ENCODE peak calls at places on chromosomes 16 and 17, in seven cellular contexts. One of them, this sample, is unnamed.

GRCh38 chr17:37694734-37695133 is 50.1 kb downstream of the HNF1B start:
- DNase-seq in GM12865: no peak
- DNase-seq in CD4-positive, alpha-beta T cell: no peak
- DNase-seq in cardiac fibroblast: no peak
- DNase-seq in stimulated activated CD4-positive, alpha-beta T cell treated with anti-CD3 and anti-CD28 coated beads, Interleukin-4, amount 100 ng/mL, for 1 hour: no peak
- DNase-seq in tibial nerve: no peak
- DNase-seq in effector memory CD4-positive, alpha-beta T cell: no peak
- DNase-seq in this sample: no peak

GRCh38 chr17:27478901-27479531 is 22.8 kb downstream of the KSR1 start:
- DNase-seq in effector memory CD4-positive, alpha-beta T cell: no peak
- DNase-seq in GM12865: no peak
- DNase-seq in tibial nerve: no peak
- DNase-seq in CD4-positive, alpha-beta T cell: no peak
- DNase-seq in cardiac fibroblast: no peak
- DNase-seq in stimulated activated CD4-positive, alpha-beta T cell treated with anti-CD3 and anti-CD28 coated beads, Interleukin-4, amount 100 ng/mL, for 1 hour: no peak
- DNase-seq in this sample: no peak

GRCh38 chr16:20866161-20866772 is 33.9 kb downstream of the DCUN1D3 start:
- DNase-seq in GM12865: peak
- DNase-seq in tibial nerve: no peak
- DNase-seq in cardiac fibroblast: peak
- DNase-seq in stimulated activated CD4-positive, alpha-beta T cell treated with anti-CD3 and anti-CD28 coated beads, Interleukin-4, amount 100 ng/mL, for 1 hour: no peak
- DNase-seq in CD4-positive, alpha-beta T cell: no peak
- DNase-seq in effector memory CD4-positive, alpha-beta T cell: no peak
- DNase-seq in this sample: no peak

GRCh38 chr16:84898447-84898846 is 78.7 kb downstream of the CRISPLD2 start:
- DNase-seq in cardiac fibroblast: peak
- DNase-seq in CD4-positive, alpha-beta T cell: no peak
- DNase-seq in effector memory CD4-positive, alpha-beta T cell: no peak
- DNase-seq in tibial nerve: no peak
- DNase-seq in stimulated activated CD4-positive, alpha-beta T cell treated with anti-CD3 and anti-CD28 coated beads, Interleukin-4, amount 100 ng/mL, for 1 hour: no peak
- DNase-seq in GM12865: no peak
- DNase-seq in this sample: no peak

GRCh38 chr17:48770954-48771353 is 42.4 kb upstream of the HOXB13 start:
- DNase-seq in cardiac fibroblast: no peak
- DNase-seq in effector memory CD4-positive, alpha-beta T cell: no peak
- DNase-seq in GM12865: peak
- DNase-seq in CD4-positive, alpha-beta T cell: no peak
- DNase-seq in stimulated activated CD4-positive, alpha-beta T cell treated with anti-CD3 and anti-CD28 coated beads, Interleukin-4, amount 100 ng/mL, for 1 hour: no peak
- DNase-seq in tibial nerve: no peak
- DNase-seq in this sample: no peak

GRCh38 chr17:15942207-15942833 is 2.6 kb upstream of the ADORA2B start:
- DNase-seq in cardiac fibroblast: peak
- DNase-seq in GM12865: no peak
- DNase-seq in CD4-positive, alpha-beta T cell: no peak
- DNase-seq in stimulated activated CD4-positive, alpha-beta T cell treated with anti-CD3 and anti-CD28 coated beads, Interleukin-4, amount 100 ng/mL, for 1 hour: no peak
- DNase-seq in tibial nerve: no peak
- DNase-seq in effector memory CD4-positive, alpha-beta T cell: no peak
- DNase-seq in this sample: no peak

GRCh38 chr17:66429680-66430079 is 127.3 kb downstream of the PRKCA start:
- DNase-seq in GM12865: no peak
- DNase-seq in CD4-positive, alpha-beta T cell: no peak
- DNase-seq in cardiac fibroblast: no peak
- DNase-seq in effector memory CD4-positive, alpha-beta T cell: no peak
- DNase-seq in tibial nerve: no peak
- DNase-seq in stimulated activated CD4-positive, alpha-beta T cell treated with anti-CD3 and anti-CD28 coated beads, Interleukin-4, amount 100 ng/mL, for 1 hour: no peak
- DNase-seq in this sample: no peak

GRCh38 chr17:81376946-81377733 is 18.1 kb upstream of the BAHCC1 start:
- DNase-seq in GM12865: no peak
- DNase-seq in stimulated activated CD4-positive, alpha-beta T cell treated with anti-CD3 and anti-CD28 coated beads, Interleukin-4, amount 100 ng/mL, for 1 hour: no peak
- DNase-seq in tibial nerve: no peak
- DNase-seq in effector memory CD4-positive, alpha-beta T cell: no peak
- DNase-seq in cardiac fibroblast: no peak
- DNase-seq in CD4-positive, alpha-beta T cell: no peak
- DNase-seq in this sample: no peak

GRCh38 chr16:2082983-2083364 is 35.2 kb downstream of the TSC2 start:
- DNase-seq in tibial nerve: no peak
- DNase-seq in stimulated activated CD4-positive, alpha-beta T cell treated with anti-CD3 and anti-CD28 coated beads, Interleukin-4, amount 100 ng/mL, for 1 hour: no peak
- DNase-seq in cardiac fibroblast: no peak
- DNase-seq in effector memory CD4-positive, alpha-beta T cell: no peak
- DNase-seq in GM12865: no peak
- DNase-seq in CD4-positive, alpha-beta T cell: no peak
- DNase-seq in this sample: no peak

GRCh38 chr16:49462989-49463371 is 89.4 kb downstream of the C16orf78 start:
- DNase-seq in CD4-positive, alpha-beta T cell: no peak
- DNase-seq in cardiac fibroblast: no peak
- DNase-seq in GM12865: peak
- DNase-seq in stimulated activated CD4-positive, alpha-beta T cell treated with anti-CD3 and anti-CD28 coated beads, Interleukin-4, amount 100 ng/mL, for 1 hour: no peak
- DNase-seq in tibial nerve: no peak
- DNase-seq in effector memory CD4-positive, alpha-beta T cell: no peak
- DNase-seq in this sample: peak

GRCh38 chr16:79018952-79019506 is 581.5 kb downstream of the MAF start:
- DNase-seq in effector memory CD4-positive, alpha-beta T cell: no peak
- DNase-seq in GM12865: no peak
- DNase-seq in tibial nerve: no peak
- DNase-seq in CD4-positive, alpha-beta T cell: no peak
- DNase-seq in cardiac fibroblast: no peak
- DNase-seq in stimulated activated CD4-positive, alpha-beta T cell treated with anti-CD3 and anti-CD28 coated beads, Interleukin-4, amount 100 ng/mL, for 1 hour: no peak
- DNase-seq in this sample: no peak

GRCh38 chr17:42672038-42672437 is 4.8 kb downstream of the PLEKHH3 start:
- DNase-seq in effector memory CD4-positive, alpha-beta T cell: no peak
- DNase-seq in cardiac fibroblast: no peak
- DNase-seq in stimulated activated CD4-positive, alpha-beta T cell treated with anti-CD3 and anti-CD28 coated beads, Interleukin-4, amount 100 ng/mL, for 1 hour: no peak
- DNase-seq in tibial nerve: no peak
- DNase-seq in GM12865: no peak
- DNase-seq in CD4-positive, alpha-beta T cell: no peak
- DNase-seq in this sample: no peak

GRCh38 chr16:67961551-67961957 is 6.9 kb downstream of the SLC12A4 start:
- DNase-seq in GM12865: no peak
- DNase-seq in tibial nerve: no peak
- DNase-seq in CD4-positive, alpha-beta T cell: no peak
- DNase-seq in cardiac fibroblast: no peak
- DNase-seq in stimulated activated CD4-positive, alpha-beta T cell treated with anti-CD3 and anti-CD28 coated beads, Interleukin-4, amount 100 ng/mL, for 1 hour: no peak
- DNase-seq in effector memory CD4-positive, alpha-beta T cell: no peak
- DNase-seq in this sample: no peak

GRCh38 chr16:67936124-67936875 is at the start of gene PSMB10:
- DNase-seq in tibial nerve: peak
- DNase-seq in CD4-positive, alpha-beta T cell: peak
- DNase-seq in effector memory CD4-positive, alpha-beta T cell: no peak
- DNase-seq in cardiac fibroblast: peak
- DNase-seq in GM12865: peak
- DNase-seq in stimulated activated CD4-positive, alpha-beta T cell treated with anti-CD3 and anti-CD28 coated beads, Interleukin-4, amount 100 ng/mL, for 1 hour: no peak
- DNase-seq in this sample: no peak

GRCh38 chr16:8577678-8578304 is 12.5 kb downstream of the TMEM114 start:
- DNase-seq in stimulated activated CD4-positive, alpha-beta T cell treated with anti-CD3 and anti-CD28 coated beads, Interleukin-4, amount 100 ng/mL, for 1 hour: no peak
- DNase-seq in effector memory CD4-positive, alpha-beta T cell: no peak
- DNase-seq in GM12865: no peak
- DNase-seq in CD4-positive, alpha-beta T cell: no peak
- DNase-seq in cardiac fibroblast: no peak
- DNase-seq in tibial nerve: no peak
- DNase-seq in this sample: no peak

GRCh38 chr16:67579686-67580085 is 17.4 kb downstream of the CTCF start:
- DNase-seq in GM12865: no peak
- DNase-seq in effector memory CD4-positive, alpha-beta T cell: no peak
- DNase-seq in CD4-positive, alpha-beta T cell: no peak
- DNase-seq in cardiac fibroblast: no peak
- DNase-seq in stimulated activated CD4-positive, alpha-beta T cell treated with anti-CD3 and anti-CD28 coated beads, Interleukin-4, amount 100 ng/mL, for 1 hour: no peak
- DNase-seq in tibial nerve: no peak
- DNase-seq in this sample: no peak

GRCh38 chr16:49464877-49465504 is 91.4 kb downstream of the C16orf78 start:
- DNase-seq in stimulated activated CD4-positive, alpha-beta T cell treated with anti-CD3 and anti-CD28 coated beads, Interleukin-4, amount 100 ng/mL, for 1 hour: peak
- DNase-seq in CD4-positive, alpha-beta T cell: no peak
- DNase-seq in GM12865: no peak
- DNase-seq in tibial nerve: no peak
- DNase-seq in cardiac fibroblast: no peak
- DNase-seq in effector memory CD4-positive, alpha-beta T cell: no peak
- DNase-seq in this sample: peak

GRCh38 chr17:28857848-28858360 is 3.1 kb downstream of the ERAL1 start:
- DNase-seq in GM12865: peak
- DNase-seq in effector memory CD4-positive, alpha-beta T cell: no peak
- DNase-seq in CD4-positive, alpha-beta T cell: no peak
- DNase-seq in tibial nerve: no peak
- DNase-seq in stimulated activated CD4-positive, alpha-beta T cell treated with anti-CD3 and anti-CD28 coated beads, Interleukin-4, amount 100 ng/mL, for 1 hour: no peak
- DNase-seq in cardiac fibroblast: no peak
- DNase-seq in this sample: no peak

GRCh38 chr16:46972971-46973456 is 460 bp downstream of the DNAJA2 start:
- DNase-seq in cardiac fibroblast: peak
- DNase-seq in GM12865: peak
- DNase-seq in stimulated activated CD4-positive, alpha-beta T cell treated with anti-CD3 and anti-CD28 coated beads, Interleukin-4, amount 100 ng/mL, for 1 hour: peak
- DNase-seq in tibial nerve: no peak
- DNase-seq in CD4-positive, alpha-beta T cell: peak
- DNase-seq in effector memory CD4-positive, alpha-beta T cell: peak
- DNase-seq in this sample: no peak

GRCh38 chr16:27228621-27229501 is 25.5 kb downstream of the KDM8 start:
- DNase-seq in tibial nerve: no peak
- DNase-seq in GM12865: peak
- DNase-seq in effector memory CD4-positive, alpha-beta T cell: no peak
- DNase-seq in cardiac fibroblast: no peak
- DNase-seq in CD4-positive, alpha-beta T cell: no peak
- DNase-seq in stimulated activated CD4-positive, alpha-beta T cell treated with anti-CD3 and anti-CD28 coated beads, Interleukin-4, amount 100 ng/mL, for 1 hour: no peak
- DNase-seq in this sample: no peak

GRCh38 chr17:37608369-37609169 is 649 bp downstream of the SYNRG start:
- DNase-seq in stimulated activated CD4-positive, alpha-beta T cell treated with anti-CD3 and anti-CD28 coated beads, Interleukin-4, amount 100 ng/mL, for 1 hour: no peak
- DNase-seq in CD4-positive, alpha-beta T cell: no peak
- DNase-seq in tibial nerve: peak
- DNase-seq in GM12865: peak
- DNase-seq in effector memory CD4-positive, alpha-beta T cell: no peak
- DNase-seq in cardiac fibroblast: peak
- DNase-seq in this sample: no peak

GRCh38 chr16:3577302-3577752 is at the start of gene NLRC3:
- DNase-seq in stimulated activated CD4-positive, alpha-beta T cell treated with anti-CD3 and anti-CD28 coated beads, Interleukin-4, amount 100 ng/mL, for 1 hour: peak
- DNase-seq in effector memory CD4-positive, alpha-beta T cell: peak
- DNase-seq in cardiac fibroblast: no peak
- DNase-seq in CD4-positive, alpha-beta T cell: peak
- DNase-seq in tibial nerve: no peak
- DNase-seq in GM12865: peak
- DNase-seq in this sample: no peak

GRCh38 chr16:84458606-84459516 is 45.6 kb downstream of the MEAK7 start:
- DNase-seq in tibial nerve: no peak
- DNase-seq in stimulated activated CD4-positive, alpha-beta T cell treated with anti-CD3 and anti-CD28 coated beads, Interleukin-4, amount 100 ng/mL, for 1 hour: no peak
- DNase-seq in effector memory CD4-positive, alpha-beta T cell: no peak
- DNase-seq in cardiac fibroblast: no peak
- DNase-seq in GM12865: no peak
- DNase-seq in CD4-positive, alpha-beta T cell: no peak
- DNase-seq in this sample: no peak

GRCh38 chr16:55479560-55480197 is 681 bp downstream of the MMP2 start:
- DNase-seq in CD4-positive, alpha-beta T cell: no peak
- DNase-seq in tibial nerve: no peak
- DNase-seq in cardiac fibroblast: peak
- DNase-seq in GM12865: no peak
- DNase-seq in stimulated activated CD4-positive, alpha-beta T cell treated with anti-CD3 and anti-CD28 coated beads, Interleukin-4, amount 100 ng/mL, for 1 hour: no peak
- DNase-seq in effector memory CD4-positive, alpha-beta T cell: no peak
- DNase-seq in this sample: no peak

GRCh38 chr16:47849736-47850135 is 306.1 kb downstream of the ABCC12 start:
- DNase-seq in GM12865: no peak
- DNase-seq in cardiac fibroblast: no peak
- DNase-seq in effector memory CD4-positive, alpha-beta T cell: no peak
- DNase-seq in CD4-positive, alpha-beta T cell: no peak
- DNase-seq in tibial nerve: no peak
- DNase-seq in stimulated activated CD4-positive, alpha-beta T cell treated with anti-CD3 and anti-CD28 coated beads, Interleukin-4, amount 100 ng/mL, for 1 hour: no peak
- DNase-seq in this sample: peak

GRCh38 chr16:3458852-3459361 is 15.4 kb downstream of the NAA60 start:
- DNase-seq in cardiac fibroblast: peak
- DNase-seq in tibial nerve: no peak
- DNase-seq in GM12865: peak
- DNase-seq in effector memory CD4-positive, alpha-beta T cell: no peak
- DNase-seq in stimulated activated CD4-positive, alpha-beta T cell treated with anti-CD3 and anti-CD28 coated beads, Interleukin-4, amount 100 ng/mL, for 1 hour: no peak
- DNase-seq in CD4-positive, alpha-beta T cell: no peak
- DNase-seq in this sample: no peak

GRCh38 chr17:40963838-40964237 is 2.9 kb downstream of the KRT39 start:
- DNase-seq in cardiac fibroblast: peak
- DNase-seq in CD4-positive, alpha-beta T cell: no peak
- DNase-seq in effector memory CD4-positive, alpha-beta T cell: no peak
- DNase-seq in GM12865: peak
- DNase-seq in tibial nerve: no peak
- DNase-seq in stimulated activated CD4-positive, alpha-beta T cell treated with anti-CD3 and anti-CD28 coated beads, Interleukin-4, amount 100 ng/mL, for 1 hour: no peak
- DNase-seq in this sample: no peak

GRCh38 chr17:83151442-83152220 is 72.2 kb downstream of the METRNL start:
- DNase-seq in stimulated activated CD4-positive, alpha-beta T cell treated with anti-CD3 and anti-CD28 coated beads, Interleukin-4, amount 100 ng/mL, for 1 hour: no peak
- DNase-seq in tibial nerve: no peak
- DNase-seq in cardiac fibroblast: no peak
- DNase-seq in GM12865: no peak
- DNase-seq in CD4-positive, alpha-beta T cell: no peak
- DNase-seq in effector memory CD4-positive, alpha-beta T cell: no peak
- DNase-seq in this sample: peak

GRCh38 chr17:2701996-2702741 is 9.4 kb downstream of the CLUH start:
- DNase-seq in GM12865: no peak
- DNase-seq in stimulated activated CD4-positive, alpha-beta T cell treated with anti-CD3 and anti-CD28 coated beads, Interleukin-4, amount 100 ng/mL, for 1 hour: no peak
- DNase-seq in tibial nerve: no peak
- DNase-seq in effector memory CD4-positive, alpha-beta T cell: no peak
- DNase-seq in cardiac fibroblast: no peak
- DNase-seq in CD4-positive, alpha-beta T cell: no peak
- DNase-seq in this sample: no peak

GRCh38 chr16:74775255-74775654 is 635 bp upstream of the FA2H start:
- DNase-seq in CD4-positive, alpha-beta T cell: no peak
- DNase-seq in effector memory CD4-positive, alpha-beta T cell: no peak
- DNase-seq in GM12865: no peak
- DNase-seq in tibial nerve: no peak
- DNase-seq in cardiac fibroblast: no peak
- DNase-seq in stimulated activated CD4-positive, alpha-beta T cell treated with anti-CD3 and anti-CD28 coated beads, Interleukin-4, amount 100 ng/mL, for 1 hour: no peak
- DNase-seq in this sample: no peak

GRCh38 chr17:69690531-69690930 is 276.0 kb downstream of the MAP2K6 start:
- DNase-seq in stimulated activated CD4-positive, alpha-beta T cell treated with anti-CD3 and anti-CD28 coated beads, Interleukin-4, amount 100 ng/mL, for 1 hour: no peak
- DNase-seq in CD4-positive, alpha-beta T cell: no peak
- DNase-seq in GM12865: no peak
- DNase-seq in cardiac fibroblast: no peak
- DNase-seq in effector memory CD4-positive, alpha-beta T cell: no peak
- DNase-seq in tibial nerve: no peak
- DNase-seq in this sample: no peak

GRCh38 chr17:47882247-47882646 is 13.8 kb upstream of the SP2 start:
- DNase-seq in stimulated activated CD4-positive, alpha-beta T cell treated with anti-CD3 and anti-CD28 coated beads, Interleukin-4, amount 100 ng/mL, for 1 hour: no peak
- DNase-seq in effector memory CD4-positive, alpha-beta T cell: no peak
- DNase-seq in CD4-positive, alpha-beta T cell: no peak
- DNase-seq in GM12865: no peak
- DNase-seq in tibial nerve: no peak
- DNase-seq in cardiac fibroblast: no peak
- DNase-seq in this sample: no peak

This sample was measured in esophagus muscularis mucosa.